ENCODE peak calls at places on chromosomes 12 and 14, in four cellular contexts. K is uterus, Y is RWPE1, R is GM20000. J is an unnamed sample.

GRCh38 chr14:90381011-90381790 is 15.6 kb upstream of the CALM1 start:
- DNase-seq in R (no peak), Y (no peak), K (peak; percentile 50), J (no peak)

GRCh38 chr14:61503167-61503801 is 181.9 kb downstream of the PRKCH start:
- DNase-seq in K (no peak), Y (no peak), R (peak; percentile 37), J (no peak)

GRCh38 chr14:24389266-24389855 is 9.4 kb upstream of the NYNRIN start:
- DNase-seq in Y (no peak), R (no peak), K (no peak), J (no peak)

GRCh38 chr14:74882103-74882920 is 596 bp downstream of the DLST start:
- DNase-seq in R (no peak), K (no peak), Y (peak; percentile 75), J (no peak)

GRCh38 chr14:35543006-35543405 is 9.0 kb downstream of the INSM2 start:
- DNase-seq in Y (no peak), K (no peak), R (no peak), J (no peak)

GRCh38 chr12:123131879-123132402 is 18.9 kb downstream of the PITPNM2 start:
- DNase-seq in Y (no peak), K (no peak), R (no peak), J (peak; percentile 62)

GRCh38 chr12:94588271-94588785 is 62.0 kb downstream of the TMCC3 start:
- DNase-seq in Y (no peak), K (no peak), R (no peak), J (no peak)

GRCh38 chr12:14981049-14981448 is 8.2 kb downstream of the PDE6H start:
- DNase-seq in R (no peak), K (no peak), Y (no peak), J (no peak)

GRCh38 chr14:103849151-103850013 is 2.0 kb upstream of the PPP1R13B start:
- DNase-seq in R (no peak), Y (no peak), K (no peak), J (no peak)

GRCh38 chr12:23098110-23099049 is 473.4 kb downstream of the ETNK1 start:
- DNase-seq in R (no peak), Y (no peak), K (no peak), J (no peak)

GRCh38 chr14:93269341-93270068 is 62.4 kb downstream of the UBR7 start:
- DNase-seq in R (no peak), K (no peak), Y (no peak), J (no peak)

GRCh38 chr12:64157610-64158009 is 64.5 kb downstream of the KICS2 start:
- DNase-seq in Y (no peak), K (no peak), R (no peak), J (no peak)

GRCh38 chr12:91139981-91140659 is 28.8 kb upstream of the LUM start:
- DNase-seq in Y (no peak), K (no peak), R (no peak), J (no peak)

GRCh38 chr14:100660498-100661339 is 66.0 kb upstream of the DLK1 start:
- DNase-seq in K (no peak), Y (peak; percentile 57), R (no peak), J (no peak)

GRCh38 chr12:81128930-81129554 is 51.2 kb downstream of the ACSS3 start:
- DNase-seq in K (peak; percentile 19), Y (peak; percentile 25), R (peak; percentile 31), J (peak; percentile 80)

GRCh38 chr12:70070494-70071007 is 172.7 kb upstream of the CNOT2 start:
- DNase-seq in K (no peak), Y (no peak), R (no peak), J (no peak)

GRCh38 chr12:49541140-49541861 is 2.5 kb downstream of the KCNH3 start:
- DNase-seq in Y (no peak), R (peak; percentile 26), K (peak; percentile 8), J (peak; percentile 53)

GRCh38 chr12:50201987-50202521 is 34.9 kb upstream of the CERS5 start:
- DNase-seq in Y (peak; percentile 81), K (no peak), R (no peak), J (peak; percentile 77)

GRCh38 chr12:44847888-44848770 is 28.0 kb downstream of the NELL2 start:
- DNase-seq in R (peak; percentile 18), Y (no peak), K (no peak), J (no peak)

GRCh38 chr12:85835810-85836715 is at the start of gene RASSF9:
- DNase-seq in Y (peak; percentile 27), K (peak; percentile 84), R (no peak), J (peak; percentile 72)

GRCh38 chr12:88519802-88520435 is 60.4 kb downstream of the KITLG start:
- DNase-seq in K (no peak), R (no peak), Y (peak; percentile 9), J (no peak)

GRCh38 chr12:48903982-48904411 is 21.3 kb downstream of the FKBP11 start:
- DNase-seq in Y (peak; percentile 55), R (peak; percentile 85), K (peak; percentile 73), J (peak; percentile 98)

GRCh38 chr12:56154818-56155217 is 2.4 kb downstream of the MYL6B start:
- DNase-seq in R (no peak), Y (no peak), K (no peak), J (no peak)

GRCh38 chr12:42981379-42981778 is 391.8 kb upstream of the PRICKLE1 start:
- DNase-seq in Y (no peak), R (no peak), K (no peak), J (no peak)

GRCh38 chr14:48686650-48687049 is 899.5 kb downstream of the RPS29 start:
- DNase-seq in K (no peak), R (no peak), Y (no peak), J (no peak)

GRCh38 chr12:49796606-49797451 is 31.4 kb downstream of the NCKAP5L start:
- DNase-seq in Y (no peak), R (no peak), K (no peak), J (no peak)

GRCh38 chr12:27523305-27523641 is 733 bp upstream of the PPFIBP1 start:
- DNase-seq in Y (no peak), R (peak; percentile 25), K (no peak), J (no peak)

GRCh38 chr12:101414533-101415119 is 7.1 kb upstream of the ARL1 start:
- DNase-seq in K (peak; percentile 27), R (peak; percentile 56), Y (peak; percentile 51), J (peak; percentile 74)

GRCh38 chr12:121534495-121535148 is 46.2 kb downstream of the KDM2B start:
- DNase-seq in K (no peak), R (peak; percentile 75), Y (no peak), J (peak; percentile 74)

GRCh38 chr14:75430526-75430925 is 2.7 kb downstream of the JDP2 start:
- DNase-seq in Y (no peak), K (no peak), R (no peak), J (no peak)

GRCh38 chr12:68978678-68979077 is 45.7 kb upstream of the CPM start:
- DNase-seq in Y (no peak), R (no peak), K (no peak), J (no peak)

GRCh38 chr12:47818701-47819543 is 781 bp downstream of the HDAC7 start:
- DNase-seq in Y (no peak), K (peak; percentile 65), R (peak; percentile 83), J (peak; percentile 91)

GRCh38 chr12:118213452-118213851 is 77.5 kb downstream of the PEBP1 start:
- DNase-seq in Y (no peak), K (no peak), R (no peak), J (no peak)

GRCh38 chr12:85825751-85826150 is 10.5 kb downstream of the RASSF9 start:
- DNase-seq in Y (no peak), R (no peak), K (no peak), J (no peak)

GRCh38 chr12:126537961-126538530 is 1472.8 kb downstream of the AACS start:
- DNase-seq in R (no peak), Y (no peak), K (no peak), J (no peak)

GRCh38 chr12:72511906-72512305 is 239.7 kb downstream of the TRHDE start:
- DNase-seq in K (no peak), R (no peak), Y (no peak), J (no peak)

DNA sequence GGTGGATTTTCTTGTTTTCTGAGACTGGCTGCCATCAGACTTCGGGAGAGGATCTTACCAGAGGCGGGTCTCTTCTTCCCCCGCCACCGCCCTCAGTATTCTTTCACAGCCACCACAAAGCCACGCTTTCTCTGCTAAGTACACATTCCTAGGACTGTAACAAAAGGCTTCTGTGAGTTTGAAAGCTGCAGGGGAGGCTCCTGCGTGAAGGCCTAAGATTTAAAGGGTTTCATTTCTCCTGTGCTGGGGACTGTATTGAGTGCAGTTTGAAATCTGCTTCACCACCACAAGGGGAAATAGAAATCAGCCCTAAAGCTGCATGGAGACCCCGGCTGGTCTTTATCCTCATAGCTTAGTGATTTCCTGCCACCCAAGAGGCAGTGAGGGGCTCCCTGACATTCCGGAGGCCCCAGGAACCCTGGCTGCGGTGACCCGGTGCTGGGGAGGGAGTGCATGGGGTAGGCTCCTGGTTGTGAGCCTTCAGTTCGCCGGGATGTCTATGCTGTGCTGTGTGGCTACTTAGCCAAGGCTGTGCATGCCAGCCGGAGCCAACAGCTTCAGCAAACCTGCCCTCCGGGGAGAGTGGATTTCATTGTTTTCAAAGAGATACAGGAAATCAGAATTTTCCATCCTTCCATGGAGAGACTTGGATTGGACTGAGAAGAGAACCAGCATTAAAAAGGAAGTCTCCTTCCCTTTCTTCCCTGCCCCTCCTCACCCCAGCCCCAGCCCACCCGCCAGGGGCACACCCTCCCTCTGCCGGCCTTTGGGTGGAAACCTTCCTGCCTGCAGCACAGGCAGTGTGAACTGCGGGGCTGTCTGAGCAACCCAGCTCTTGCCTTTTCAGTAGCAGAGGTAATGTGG is 163.3 kb downstream of the ETV6 start:
- DNase-seq in Y (no peak), K (no peak), R (peak; percentile 44), J (peak; percentile 89)
- TF ChIP-seq CTCF in Y (no peak), K (peak; percentile 17), R (no peak), J (peak; percentile 60)

GRCh38 chr12:103495783-103496456 is at the start of gene C12orf42:
- DNase-seq in Y (no peak), K (no peak), R (peak; percentile 71), J (peak; percentile 89)
- TF ChIP-seq CTCF in Y (no peak), K (no peak), R (peak; percentile 66), J (peak; percentile 67)

GRCh38 chr14:33700052-33700451 is 250.8 kb downstream of the EGLN3 start:
- DNase-seq in R (no peak), Y (no peak), K (no peak), J (no peak)

GRCh38 chr14:33704486-33704885 is 246.4 kb downstream of the EGLN3 start:
- DNase-seq in R (no peak), Y (no peak), K (no peak), J (no peak)

GRCh38 chr14:33705521-33705920 is 245.4 kb downstream of the EGLN3 start:
- DNase-seq in Y (no peak), R (no peak), K (no peak), J (no peak)

GRCh38 chr14:33699300-33699699 is 251.6 kb downstream of the EGLN3 start:
- DNase-seq in K (no peak), R (no peak), Y (no peak), J (no peak)

DNA sequence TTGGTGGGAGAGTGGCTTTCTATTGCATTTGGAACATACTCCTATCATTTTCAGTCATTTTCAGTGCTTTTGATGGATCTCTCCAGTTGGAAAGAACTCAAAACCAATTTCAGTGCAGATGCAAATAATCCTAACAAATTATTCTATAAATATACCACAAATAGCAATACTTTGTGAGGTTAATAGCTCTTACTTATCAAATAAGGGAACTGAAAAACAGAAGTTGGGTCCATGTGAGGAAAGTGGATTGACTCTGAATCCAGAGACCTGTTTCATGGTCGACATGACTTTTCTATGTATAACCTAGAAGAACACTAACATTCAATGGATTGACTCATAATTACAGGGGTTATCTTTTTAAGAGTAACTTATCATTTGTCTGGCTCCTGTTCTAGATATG is 248.6 kb downstream of the EGLN3 start:
- DNase-seq in K (no peak), Y (no peak), R (no peak), J (no peak)
- TF ChIP-seq CTCF in K (no peak), Y (no peak), R (no peak), J (no peak)

GRCh38 chr12:67068773-67069450 is 200.2 kb upstream of the CAND1 start:
- DNase-seq in K (peak; percentile 27), R (peak; percentile 59), Y (peak; percentile 79), J (peak; percentile 93)
- TF ChIP-seq CTCF in K (no peak), R (no peak), Y (no peak), J (no peak)

J was measured in endodermal cell.